ENCODE peak calls at places on chromosomes 12 and 14, in ten cellular contexts. T is esophagus squamous epithelium, X is GM13977, O is AG10803, J is foreskin fibroblast, L is SK-N-SH, M is B cell, W is GM10248, N is Calu3, K is H1. B is an unnamed sample.

GRCh38 chr12:53942467-53942997 is 3.9 kb downstream of the HOXC13 start:
- DNase-seq in L (no peak), K (no peak), W (no peak), O (no peak), N (no peak), X (no peak), J (no peak), M (no peak), T (no peak), B (no peak)

GRCh38 chr12:106068296-106068695 is 70.5 kb downstream of the NUAK1 start:
- DNase-seq in M (no peak), O (no peak), L (no peak), W (no peak), X (no peak), K (no peak), T (no peak), J (no peak), N (no peak), B (no peak)

GRCh38 chr12:28536088-28536487 is 345.8 kb downstream of the CCDC91 start:
- DNase-seq in J (peak), W (no peak), K (no peak), L (no peak), N (no peak), T (no peak), O (peak), M (no peak), X (no peak), B (no peak)

GRCh38 chr12:92210062-92210461 is 64.4 kb upstream of the BTG1 start:
- DNase-seq in K (no peak), J (no peak), W (no peak), X (peak), T (no peak), O (no peak), L (no peak), N (no peak), M (no peak), B (no peak)

GRCh38 chr14:38646391-38646790 is 390.5 kb upstream of the CLEC14A start:
- DNase-seq in N (no peak), X (no peak), W (no peak), L (no peak), T (no peak), M (no peak), O (no peak), K (no peak), J (no peak), B (no peak)

GRCh38 chr14:77663289-77663688 is 44.5 kb downstream of the ALKBH1 start:
- DNase-seq in M (no peak), L (no peak), J (peak), X (no peak), O (no peak), N (no peak), K (no peak), T (no peak), W (no peak), B (no peak)

GRCh38 chr12:5485471-5485870 is 53.6 kb downstream of the NTF3 start:
- DNase-seq in T (no peak), W (no peak), L (no peak), K (no peak), O (peak), M (no peak), J (peak), N (no peak), X (no peak), B (no peak)

GRCh38 chr12:54601841-54602240 is 13.4 kb upstream of the PPP1R1A start:
- DNase-seq in O (no peak), L (no peak), J (peak), T (no peak), X (no peak), K (no peak), N (no peak), M (no peak), W (no peak), B (no peak)

GRCh38 chr14:79605863-79606262 is 605.4 kb downstream of the DIO2 start:
- DNase-seq in W (no peak), N (no peak), L (peak), J (no peak), M (no peak), K (no peak), T (no peak), X (no peak), O (no peak), B (no peak)

GRCh38 chr12:6974180-6974579 is 3.5 kb downstream of the EMG1 start:
- DNase-seq in K (no peak), M (no peak), N (no peak), L (no peak), X (no peak), T (no peak), O (no peak), W (no peak), J (no peak), B (no peak)

GRCh38 chr14:87888136-87888999 is 104.6 kb downstream of the GALC start:
- DNase-seq in T (no peak), K (peak), L (peak), O (no peak), X (no peak), W (no peak), M (no peak), N (peak), J (no peak), B (peak)
- TF ChIP-seq CTCF in T (no peak), K (peak), L (peak), O (peak), X (peak), W (peak), M (peak), N (no peak), J (peak), B (peak)

DNA sequence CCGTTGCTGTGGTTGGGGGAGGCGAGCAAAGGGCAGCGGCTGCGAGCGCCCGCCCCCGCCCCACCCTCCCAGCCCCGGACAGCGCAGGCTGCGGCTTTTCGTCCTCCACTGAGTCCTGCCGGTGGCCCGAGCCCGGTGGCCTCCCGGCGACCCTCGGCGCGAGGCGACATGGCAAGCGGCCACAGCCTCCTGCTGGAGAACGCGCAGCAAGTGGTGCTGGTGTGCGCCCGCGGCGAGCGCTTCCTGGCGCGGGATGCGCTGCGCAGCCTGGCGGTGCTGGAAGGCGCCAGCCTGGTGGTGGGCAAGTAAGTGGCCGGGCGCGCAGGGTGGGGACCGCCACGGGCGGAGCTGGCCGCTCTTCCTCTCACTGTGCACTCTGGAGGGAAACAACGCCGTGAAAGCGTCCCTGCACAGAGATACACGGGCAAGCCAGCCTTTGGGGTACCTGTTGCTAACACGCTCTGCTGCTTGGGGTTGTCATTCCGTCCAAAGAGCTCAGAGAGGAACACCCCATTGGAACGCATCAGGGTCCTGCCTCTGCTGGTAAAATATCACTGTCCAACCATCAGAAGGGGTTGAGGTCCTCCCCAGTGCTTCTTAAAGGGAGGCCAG is at the start of gene AMDHD1:
- DNase-seq in M (peak), X (no peak), O (peak), N (peak), K (peak), T (no peak), J (peak), W (peak), L (peak), B (peak)
- TF ChIP-seq CTCF in M (peak), X (peak), O (peak), N (no peak), K (peak), T (peak), J (peak), W (no peak), L (peak), B (peak)

GRCh38 chr14:96362965-96363750 is at the start of the genes ATG2B and GSKIP:
- DNase-seq in M (peak), T (peak), N (peak), X (peak), O (peak), J (peak), L (peak), W (peak), K (peak), B (peak)
- TF ChIP-seq CTCF in M (no peak), T (no peak), N (no peak), X (no peak), O (no peak), J (no peak), L (no peak), W (no peak), K (no peak), B (no peak)

GRCh38 chr12:40760821-40761220 is 68.6 kb downstream of the CNTN1 start:
- DNase-seq in T (no peak), X (no peak), O (no peak), L (no peak), J (no peak), W (no peak), M (no peak), N (no peak), K (no peak), B (no peak)

DNA sequence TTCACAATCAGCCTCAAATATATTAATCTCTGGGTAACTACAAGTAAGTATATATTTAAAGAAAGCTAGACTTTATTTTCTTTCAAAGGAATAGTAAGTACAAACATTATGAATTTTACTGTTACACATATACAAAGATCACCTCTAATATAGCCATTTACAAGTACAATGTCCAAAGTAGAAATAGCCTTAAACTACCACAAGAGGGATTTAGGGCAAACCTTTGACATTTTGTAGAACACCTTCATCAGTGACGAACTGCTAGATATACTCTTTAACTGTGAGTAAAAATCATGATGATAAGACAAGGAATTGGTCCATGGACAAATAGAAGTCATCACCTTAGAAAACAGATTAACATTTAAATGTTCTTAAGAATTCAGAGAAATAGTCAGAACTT is 69.8 kb downstream of the CNTN1 start:
- DNase-seq in O (no peak), T (no peak), X (peak), J (no peak), M (no peak), L (no peak), N (no peak), K (no peak), W (no peak), B (no peak)
- TF ChIP-seq CTCF in O (no peak), T (no peak), X (no peak), J (no peak), M (no peak), L (no peak), N (no peak), K (no peak), W (no peak), B (no peak)

GRCh38 chr14:103694572-103695026 is 20.7 kb downstream of the XRCC3 start:
- DNase-seq in N (no peak), O (no peak), J (no peak), K (no peak), M (no peak), W (no peak), T (no peak), X (no peak), L (no peak), B (no peak)
- TF ChIP-seq CTCF in N (no peak), O (no peak), J (no peak), K (peak), M (no peak), W (no peak), T (no peak), X (no peak), L (peak), B (no peak)

GRCh38 chr14:94307410-94307992 is 14.4 kb upstream of the SERPINA10 start:
- DNase-seq in N (no peak), T (no peak), W (no peak), K (peak), J (peak), X (no peak), L (no peak), M (no peak), O (no peak), B (no peak)
- TF ChIP-seq CTCF in N (no peak), T (peak), W (no peak), K (peak), J (no peak), X (no peak), L (peak), M (no peak), O (peak), B (peak)

B was measured in glutamatergic neuron.